ENCODE peak calls at places on chromosomes 13 and 19, in five cellular contexts. One of them, this sample, is unnamed.

GRCh38 chr19:46283771-46284170 is 13.1 kb upstream of the HIF3A start:
- DNase-seq in AG20443: no peak
- DNase-seq in bronchial epithelial cell: no peak
- DNase-seq in osteocyte: no peak
- DNase-seq in ecto neural progenitor cell: no peak
- DNase-seq in this sample: no peak

GRCh38 chr13:52969373-52969772 is 59.2 kb upstream of the OLFM4 start:
- DNase-seq in osteocyte: peak; percentile 15
- DNase-seq in ecto neural progenitor cell: no peak
- DNase-seq in bronchial epithelial cell: no peak
- DNase-seq in AG20443: no peak
- DNase-seq in this sample: no peak

GRCh38 chr13:99408703-99409000 is 92.6 kb upstream of the TM9SF2 start:
- DNase-seq in ecto neural progenitor cell: no peak
- DNase-seq in osteocyte: no peak
- DNase-seq in AG20443: no peak
- DNase-seq in bronchial epithelial cell: no peak
- DNase-seq in this sample: no peak

GRCh38 chr19:30388819-30389218 is 16.6 kb downstream of the ZNF536 start:
- DNase-seq in bronchial epithelial cell: no peak
- DNase-seq in ecto neural progenitor cell: peak; percentile 11
- DNase-seq in AG20443: no peak
- DNase-seq in osteocyte: no peak
- DNase-seq in this sample: no peak

GRCh38 chr19:36526581-36526980 is 1.5 kb downstream of the ZNF260 start:
- DNase-seq in ecto neural progenitor cell: no peak
- DNase-seq in osteocyte: no peak
- DNase-seq in bronchial epithelial cell: peak; percentile 30
- DNase-seq in AG20443: no peak
- DNase-seq in this sample: no peak

GRCh38 chr19:45643927-45644771 is 5.0 kb upstream of the EML2 start:
- DNase-seq in bronchial epithelial cell: no peak
- DNase-seq in osteocyte: no peak
- DNase-seq in AG20443: no peak
- DNase-seq in ecto neural progenitor cell: no peak
- DNase-seq in this sample: no peak

GRCh38 chr13:47837906-47838305 is 163.2 kb downstream of the SUCLA2 start:
- DNase-seq in AG20443: no peak
- DNase-seq in bronchial epithelial cell: no peak
- DNase-seq in osteocyte: no peak
- DNase-seq in ecto neural progenitor cell: no peak
- DNase-seq in this sample: no peak

GRCh38 chr19:16115309-16116039 is 3.8 kb downstream of the RAB8A start:
- DNase-seq in ecto neural progenitor cell: no peak
- DNase-seq in bronchial epithelial cell: no peak
- DNase-seq in AG20443: no peak
- DNase-seq in osteocyte: no peak
- DNase-seq in this sample: no peak

GRCh38 chr19:51301266-51301665 is 10.2 kb upstream of the IGLON5 start:
- DNase-seq in AG20443: no peak
- DNase-seq in bronchial epithelial cell: no peak
- DNase-seq in ecto neural progenitor cell: no peak
- DNase-seq in osteocyte: no peak
- DNase-seq in this sample: no peak

GRCh38 chr19:35045667-35046300 is 4.3 kb downstream of the HPN start:
- DNase-seq in AG20443: peak; percentile 78
- DNase-seq in bronchial epithelial cell: no peak
- DNase-seq in osteocyte: no peak
- DNase-seq in ecto neural progenitor cell: no peak
- DNase-seq in this sample: peak; percentile 45

GRCh38 chr19:48738557-48739399 is 1.6 kb downstream of the RASIP1 start:
- DNase-seq in bronchial epithelial cell: peak; percentile 72
- DNase-seq in osteocyte: peak; percentile 94
- DNase-seq in AG20443: peak; percentile 92
- DNase-seq in ecto neural progenitor cell: peak; percentile 100
- DNase-seq in this sample: peak; percentile 45